ENCODE peak calls at places on chromosomes 5 and 9, in six cellular contexts. V, X, F, Q, D and M are unnamed samples.

GRCh38 chr5:169945831-169946261 is 34.4 kb downstream of the INSYN2B start:
- DNase-seq in V (no peak), X (peak), F (no peak), Q (peak), D (peak), M (no peak)

GRCh38 chr9:17742065-17742464 is 163.2 kb downstream of the SH3GL2 start:
- DNase-seq in V (no peak), X (no peak), F (no peak), Q (no peak), D (no peak), M (no peak)

GRCh38 chr5:79929095-79929494 is 62.0 kb downstream of the MTX3 start:
- DNase-seq in V (no peak), X (no peak), F (no peak), Q (no peak), D (no peak), M (no peak)

GRCh38 chr5:79845448-79846197 is 145.4 kb downstream of the MTX3 start:
- DNase-seq in V (no peak), X (no peak), F (no peak), Q (peak), D (peak), M (no peak)

GRCh38 chr5:178467261-178468195 is 122.7 kb downstream of the COL23A1 start:
- DNase-seq in V (no peak), X (peak), F (no peak), Q (peak), D (no peak), M (no peak)

GRCh38 chr5:7397005-7397546 is 1.1 kb downstream of the ADCY2 start:
- DNase-seq in V (no peak), X (no peak), F (no peak), Q (no peak), D (no peak), M (no peak)

GRCh38 chr9:137694962-137695875 is 76.4 kb downstream of the EHMT1 start:
- DNase-seq in V (no peak), X (peak), F (no peak), Q (no peak), D (no peak), M (no peak)

GRCh38 chr9:115267788-115268187 is 149.8 kb upstream of the TNC start:
- DNase-seq in V (no peak), X (no peak), F (no peak), Q (peak), D (peak), M (no peak)

GRCh38 chr9:4894076-4894475 is 91.0 kb upstream of the JAK2 start:
- DNase-seq in V (no peak), X (no peak), F (no peak), Q (peak), D (no peak), M (no peak)

GRCh38 chr5:171518916-171519315 is 99.5 kb downstream of the FGF18 start:
- DNase-seq in V (no peak), X (no peak), F (no peak), Q (no peak), D (no peak), M (no peak)

GRCh38 chr5:113255579-113256210 is 179.1 kb downstream of the TSSK1B start:
- DNase-seq in V (no peak), X (no peak), F (no peak), Q (peak), D (peak), M (no peak)

GRCh38 chr9:99103909-99104458 is 929 bp upstream of the TGFBR1 start:
- DNase-seq in V (no peak), X (no peak), F (no peak), Q (peak), D (no peak), M (no peak)

GRCh38 chr9:76761448-76761847 is 2.8 kb upstream of the PCA3 start:
- DNase-seq in V (no peak), X (no peak), F (no peak), Q (peak), D (no peak), M (no peak)

GRCh38 chr5:44646016-44646415 is 162.7 kb upstream of the MRPS30 start:
- DNase-seq in V (no peak), X (no peak), F (no peak), Q (no peak), D (no peak), M (no peak)

GRCh38 chr5:10268100-10268499 is 18.0 kb downstream of the CCT5 start:
- DNase-seq in V (no peak), X (no peak), F (no peak), Q (no peak), D (no peak), M (no peak)

GRCh38 chr9:32550046-32550608 is 2.0 kb upstream of the SMIM27 start:
- DNase-seq in V (no peak), X (no peak), F (no peak), Q (peak), D (no peak), M (no peak)

GRCh38 chr5:64181440-64181839 is 15.8 kb downstream of the RNF180 start:
- DNase-seq in V (no peak), X (no peak), F (no peak), Q (no peak), D (no peak), M (no peak)

GRCh38 chr5:141260458-141261237 is 15.5 kb downstream of the PCDHB15 start:
- DNase-seq in V (no peak), X (no peak), F (no peak), Q (peak), D (no peak), M (no peak)